ENCODE peak calls at places on chromosome 2, in nine cellular contexts. S, H, P, A, J, W, Z, O and D are unnamed samples.

GRCh38 chr2:112253261-112253807 is 1.5 kb downstream of the ZC3H8 start:
- DNase-seq in S (no peak), H (no peak), P (no peak), A (no peak), J (no peak), W (no peak), Z (no peak), O (no peak), D (no peak)

GRCh38 chr2:144824611-144825010 is 304.7 kb upstream of the ZEB2 start:
- DNase-seq in S (no peak), H (no peak), P (no peak), A (no peak), J (no peak), W (no peak), Z (no peak), O (no peak), D (no peak)

GRCh38 chr2:65031341-65032015 is 24.7 kb upstream of the CEP68 start:
- DNase-seq in S (no peak), H (peak), P (no peak), A (no peak), J (no peak), W (no peak), Z (peak), O (no peak), D (no peak)

GRCh38 chr2:105454801-105455485 is 56.1 kb upstream of the FHL2 start:
- DNase-seq in S (no peak), H (no peak), P (peak), A (no peak), J (no peak), W (no peak), Z (peak), O (no peak), D (peak)

GRCh38 chr2:205722538-205722878 is 40.2 kb downstream of the NRP2 start:
- DNase-seq in S (no peak), H (no peak), P (no peak), A (no peak), J (no peak), W (no peak), Z (peak), O (no peak), D (no peak)

GRCh38 chr2:98634406-98635092 is 26.2 kb downstream of the UNC50 start:
- DNase-seq in S (peak), H (no peak), P (no peak), A (peak), J (no peak), W (peak), Z (peak), O (no peak), D (no peak)

GRCh38 chr2:42105330-42106256 is 57.8 kb downstream of the PKDCC start:
- DNase-seq in S (peak), H (no peak), P (no peak), A (no peak), J (no peak), W (no peak), Z (no peak), O (no peak), D (no peak)

GRCh38 chr2:1717129-1717528 is 27.2 kb downstream of the PXDN start:
- DNase-seq in S (no peak), H (peak), P (no peak), A (no peak), J (peak), W (no peak), Z (peak), O (no peak), D (no peak)